ENCODE peak calls at places on chromosomes 7 and 10, in four cellular contexts. Y is stomach; Q is CD8-positive, alpha-beta T cell; E is hepatocyte. C is an unnamed sample.

GRCh38 chr7:142313528-142313927 is 55.7 kb upstream of the PRSS58 start:
- DNase-seq in Y (no peak), Q (peak), E (no peak), C (no peak)

GRCh38 chr10:113982296-113982695 is 61.4 kb upstream of the ADRB1 start:
- DNase-seq in Y (no peak), Q (no peak), E (no peak), C (no peak)

GRCh38 chr10:22554481-22555182 is 159.7 kb downstream of the PIP4K2A start:
- DNase-seq in Y (peak), Q (no peak), E (peak), C (peak)

GRCh38 chr10:96803265-96803664 is 28.8 kb upstream of the LCOR start:
- DNase-seq in Y (no peak), Q (no peak), E (no peak), C (no peak)

GRCh38 chr7:90412458-90413184 is 9.4 kb downstream of the CLDN12 start:
- DNase-seq in Y (peak), Q (no peak), E (no peak), C (no peak)

GRCh38 chr10:34109952-34110702 is 705.0 kb downstream of the PARD3 start:
- DNase-seq in Y (no peak), Q (no peak), E (no peak), C (no peak)

GRCh38 chr10:118373786-118374185 is 31.7 kb upstream of the FAM204A start:
- DNase-seq in Y (no peak), Q (no peak), E (no peak), C (no peak)

GRCh38 chr10:13503745-13504463 is 24.9 kb downstream of the BEND7 start:
- DNase-seq in Y (no peak), Q (no peak), E (peak), C (no peak)

GRCh38 chr10:108358912-108359311 is 1194.4 kb upstream of the SORCS1 start:
- DNase-seq in Y (no peak), Q (no peak), E (peak), C (no peak)

GRCh38 chr7:74312418-74313021 is 23.3 kb downstream of the CLIP2 start:
- DNase-seq in Y (no peak), Q (no peak), E (no peak), C (no peak)

GRCh38 chr10:18417950-18418527 is 233.3 kb downstream of the NSUN6 start:
- DNase-seq in Y (no peak), Q (no peak), E (no peak), C (no peak)

GRCh38 chr10:18423058-18423637 is 228.2 kb downstream of the NSUN6 start:
- DNase-seq in Y (no peak), Q (no peak), E (no peak), C (no peak)

GRCh38 chr10:18421726-18422293 is 229.6 kb downstream of the NSUN6 start:
- DNase-seq in Y (no peak), Q (no peak), E (no peak), C (no peak)

GRCh38 chr10:18419945-18420344 is 231.4 kb downstream of the NSUN6 start:
- DNase-seq in Y (no peak), Q (no peak), E (no peak), C (no peak)

GRCh38 chr10:18418579-18419210 is 232.7 kb downstream of the NSUN6 start:
- DNase-seq in Y (no peak), Q (no peak), E (no peak), C (no peak)
- H3K27ac ChIP-seq in Y (no peak), Q (no peak), E (no peak), C (peak)

GRCh38 chr7:951881-952547 is 2.5 kb downstream of the ADAP1 start:
- DNase-seq in Y (no peak), Q (no peak), E (no peak), C (no peak)
- H3K27ac ChIP-seq in Y (no peak), Q (no peak), E (no peak), C (no peak)

DNA sequence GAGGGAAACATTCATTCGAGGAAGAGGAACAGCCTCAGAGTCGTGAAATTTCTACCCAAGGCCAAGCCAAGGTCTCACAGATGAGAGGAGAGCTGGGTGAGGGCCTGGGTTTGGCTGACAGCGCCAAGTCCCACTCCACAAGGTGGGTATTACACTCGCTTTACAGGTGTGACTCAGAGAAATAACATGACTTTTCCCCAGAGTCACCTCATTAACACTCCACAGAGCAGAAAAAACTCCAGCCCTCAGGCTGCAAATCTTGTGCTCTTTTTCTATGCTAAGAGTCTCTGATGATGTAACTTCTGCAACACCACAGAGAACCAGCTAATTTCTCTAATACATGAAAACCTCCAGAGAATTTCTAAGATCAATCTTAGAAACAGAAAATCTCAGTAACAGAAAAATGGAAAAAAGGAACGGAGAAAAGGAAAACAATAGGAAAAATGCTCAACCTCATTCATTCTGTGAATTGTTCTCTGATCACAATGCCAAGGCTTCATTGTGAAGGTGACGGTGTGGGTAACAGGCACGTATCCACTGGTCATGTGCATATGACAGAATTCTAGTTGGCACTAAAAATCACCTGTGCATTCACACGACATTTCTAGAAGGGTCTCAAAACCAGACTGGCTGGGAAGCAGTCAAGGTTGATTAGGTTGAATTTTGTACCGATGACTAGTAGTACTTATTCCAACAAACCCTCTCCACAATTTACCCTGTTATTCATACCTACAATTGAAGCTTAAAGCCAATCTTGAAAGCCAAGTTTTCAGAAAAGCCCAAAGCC is 20.3 kb downstream of the YWHAG start:
- DNase-seq in Y (no peak), Q (no peak), E (no peak), C (no peak)
- H3K27ac ChIP-seq in Y (no peak), Q (no peak), E (no peak), C (no peak)

DNA sequence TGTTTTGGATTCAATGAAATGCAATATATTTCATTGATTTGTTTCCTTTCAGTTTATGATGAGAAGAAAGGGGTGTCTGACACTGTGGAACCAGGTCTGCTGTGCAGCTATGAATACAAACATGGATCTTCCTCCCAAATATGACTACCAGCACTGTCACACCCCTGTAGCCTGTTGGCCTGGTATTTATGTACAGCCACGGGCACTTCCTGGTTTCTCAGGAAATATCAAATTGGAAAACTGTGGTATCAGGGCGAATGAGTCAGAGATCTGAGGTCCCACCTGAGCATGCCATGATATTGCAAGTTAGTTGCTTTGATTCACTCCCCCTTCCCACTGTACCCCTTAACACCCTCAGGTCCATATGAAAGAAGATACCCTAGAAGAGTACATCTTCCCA is 87.8 kb downstream of the DNMBP start:
- DNase-seq in Y (no peak), Q (no peak), E (no peak), C (no peak)
- H3K27ac ChIP-seq in Y (peak), Q (no peak), E (no peak), C (no peak)

GRCh38 chr10:73968101-73968515 is 29.8 kb upstream of the VCL start:
- DNase-seq in Y (no peak), Q (no peak), E (no peak), C (no peak)
- H3K27ac ChIP-seq in Y (peak), Q (no peak), E (peak), C (no peak)

GRCh38 chr10:338176-339037 is 203.2 kb downstream of the ZMYND11 start:
- DNase-seq in Y (peak), Q (no peak), E (no peak), C (no peak)
- H3K27ac ChIP-seq in Y (peak), Q (no peak), E (no peak), C (peak)

GRCh38 chr10:95234951-95235350 is 40.9 kb downstream of the ACSM6 start:
- DNase-seq in Y (no peak), Q (no peak), E (no peak), C (no peak)

GRCh38 chr10:95233377-95234034 is 39.5 kb downstream of the ACSM6 start:
- DNase-seq in Y (no peak), Q (no peak), E (no peak), C (no peak)

GRCh38 chr10:95235676-95236067 is 41.6 kb downstream of the ACSM6 start:
- DNase-seq in Y (no peak), Q (no peak), E (no peak), C (no peak)

GRCh38 chr10:95225136-95225535 is 31.1 kb downstream of the ACSM6 start:
- DNase-seq in Y (no peak), Q (no peak), E (no peak), C (no peak)

DNA sequence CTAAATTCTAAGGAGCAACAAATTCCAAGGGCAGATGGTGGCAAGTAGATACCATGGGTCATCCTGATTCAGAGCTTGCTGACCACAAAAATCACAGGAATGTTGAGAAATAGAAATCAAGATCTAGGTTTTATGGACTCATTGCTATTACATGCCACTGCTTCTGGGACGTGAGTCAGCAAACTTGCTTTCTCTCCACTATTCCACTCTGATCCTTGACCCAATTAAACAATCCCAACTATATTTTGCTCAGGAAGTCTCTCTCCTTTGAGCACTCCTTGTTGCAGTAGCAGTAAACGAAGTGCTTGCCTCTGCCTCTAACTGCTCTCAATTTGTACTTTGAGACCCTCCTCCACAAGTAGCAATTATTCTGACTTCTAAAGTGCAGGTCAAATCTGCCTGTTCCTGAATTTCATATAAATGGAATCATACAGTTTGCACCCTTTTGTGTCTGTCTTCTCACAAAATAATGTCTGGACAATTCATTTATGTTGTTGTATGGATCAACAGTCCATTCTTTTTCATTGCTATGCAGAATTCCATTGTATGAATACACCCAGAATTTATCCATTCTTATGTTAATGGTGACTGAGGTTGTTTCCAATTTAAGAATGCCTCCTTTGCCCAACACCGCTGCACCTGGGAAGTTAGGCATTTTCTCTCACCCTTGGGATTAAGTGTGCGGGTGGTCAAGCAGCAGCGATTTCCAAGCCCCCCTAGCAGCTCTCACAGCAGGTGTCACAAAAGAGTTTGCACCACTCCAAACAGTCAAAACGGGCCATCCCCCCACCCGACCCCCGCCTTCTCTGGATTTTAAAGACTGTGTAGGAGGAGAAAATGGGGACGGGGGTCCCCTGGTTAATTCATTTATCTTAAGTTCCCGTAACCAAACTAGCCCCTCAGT is 35.9 kb downstream of the ACSM6 start:
- DNase-seq in Y (no peak), Q (no peak), E (peak), C (no peak)
- H3K27ac ChIP-seq in Y (no peak), Q (no peak), E (peak), C (no peak)

DNA sequence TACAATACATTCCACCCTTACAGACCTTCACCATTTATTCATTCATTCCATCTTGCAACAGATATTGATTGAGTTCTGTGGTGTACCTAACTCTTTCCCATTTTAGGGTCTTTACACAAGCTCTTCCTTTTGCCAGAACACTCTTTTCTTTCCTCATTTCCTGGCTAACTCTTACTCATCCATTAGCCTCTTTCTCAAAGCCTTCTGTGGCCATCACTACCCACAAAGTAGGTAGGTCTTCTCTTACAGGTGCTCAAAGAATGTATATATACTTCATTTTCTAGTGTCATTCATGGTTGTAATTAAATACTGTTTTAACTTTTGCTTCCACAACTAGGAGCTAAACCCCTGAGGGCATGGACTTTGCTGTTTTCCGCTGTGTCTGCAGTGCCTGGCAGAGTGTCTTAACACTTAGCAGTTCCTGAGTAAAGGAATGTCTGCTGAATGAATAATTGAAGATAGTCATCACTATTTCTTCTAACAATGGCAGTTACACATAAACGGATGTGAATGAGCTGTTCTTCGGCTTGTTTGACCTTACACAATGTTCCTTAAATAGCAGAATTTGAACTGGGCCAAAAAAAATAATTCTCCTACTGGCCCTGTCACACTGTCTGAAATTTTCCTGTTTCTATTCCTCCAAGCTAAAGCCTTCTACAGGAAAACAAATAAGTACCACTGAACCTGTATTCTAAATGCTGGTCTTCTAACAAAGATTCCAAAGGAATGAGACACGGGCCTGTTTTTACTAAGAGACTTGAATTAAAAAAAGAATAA is 15.1 kb downstream of the BCAP29 start:
- DNase-seq in Y (no peak), Q (no peak), E (no peak), C (no peak)
- H3K27ac ChIP-seq in Y (peak), Q (no peak), E (no peak), C (peak)

GRCh38 chr7:23357190-23358093 is 58.3 kb downstream of the MALSU1 start:
- DNase-seq in Y (no peak), Q (no peak), E (peak), C (no peak)
- H3K27ac ChIP-seq in Y (no peak), Q (no peak), E (peak), C (no peak)

GRCh38 chr10:325282-325681 is 190.0 kb downstream of the ZMYND11 start:
- DNase-seq in Y (no peak), Q (no peak), E (no peak), C (no peak)

GRCh38 chr10:323651-324293 is 188.5 kb downstream of the ZMYND11 start:
- DNase-seq in Y (peak), Q (peak), E (peak), C (no peak)

GRCh38 chr10:326350-326749 is 191.1 kb downstream of the ZMYND11 start:
- DNase-seq in Y (no peak), Q (no peak), E (peak), C (no peak)

GRCh38 chr10:326894-327635 is 191.8 kb downstream of the ZMYND11 start:
- DNase-seq in Y (no peak), Q (no peak), E (no peak), C (no peak)

DNA sequence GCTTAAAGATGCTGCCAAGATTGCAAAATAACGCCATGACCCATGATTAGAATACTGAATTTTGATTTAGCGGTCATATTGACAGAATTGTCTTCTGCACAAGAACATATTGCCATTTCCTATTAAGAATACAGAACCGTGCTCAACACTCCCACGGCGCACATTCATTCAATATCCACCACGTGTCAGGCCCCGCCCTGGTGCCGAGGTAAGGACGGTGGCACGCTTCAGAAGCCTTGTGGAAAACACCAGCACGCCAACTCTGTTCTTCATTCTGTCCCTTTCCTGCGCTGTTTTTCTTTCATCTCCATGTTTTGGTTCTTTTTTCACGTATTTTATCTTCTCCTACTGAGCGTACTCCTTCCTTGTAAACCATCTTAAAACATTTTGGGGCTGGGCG is 189.3 kb downstream of the ZMYND11 start:
- DNase-seq in Y (no peak), Q (no peak), E (no peak), C (no peak)
- H3K27ac ChIP-seq in Y (peak), Q (no peak), E (no peak), C (no peak)

C was measured in caudate nucleus.